ENCODE peak calls at places on chromosomes 6 and 20, in seven cellular contexts. E, H, P, A, S, M and I are unnamed samples.

GRCh38 chr6:46011241-46012085 is 4.2 kb downstream of the CLIC5 start:
- DNase-seq in E (peak), H (no peak), P (no peak), A (no peak), S (peak), M (no peak), I (peak)

GRCh38 chr20:8357703-8358102 is 225.6 kb downstream of the PLCB1 start:
- DNase-seq in E (no peak), H (no peak), P (no peak), A (no peak), S (no peak), M (no peak), I (no peak)

GRCh38 chr6:129183681-129184216 is 300.8 kb downstream of the LAMA2 start:
- DNase-seq in E (no peak), H (no peak), P (no peak), A (no peak), S (no peak), M (no peak), I (no peak)

GRCh38 chr6:51844391-51844735 is 243.1 kb downstream of the PKHD1 start:
- DNase-seq in E (peak), H (no peak), P (no peak), A (no peak), S (peak), M (no peak), I (no peak)

GRCh38 chr20:20003088-20003954 is 13.8 kb upstream of the NAA20 start:
- DNase-seq in E (no peak), H (peak), P (no peak), A (no peak), S (peak), M (peak), I (peak)

GRCh38 chr6:142945446-142946180 is 637 bp upstream of the HIVEP2 start:
- DNase-seq in E (peak), H (peak), P (peak), A (peak), S (peak), M (no peak), I (peak)

GRCh38 chr6:40996591-40997247 is 42.3 kb downstream of the UNC5CL start:
- DNase-seq in E (peak), H (no peak), P (no peak), A (no peak), S (no peak), M (no peak), I (no peak)

GRCh38 chr6:130680118-130680517 is 147.1 kb upstream of the SMLR1 start:
- DNase-seq in E (no peak), H (no peak), P (no peak), A (no peak), S (no peak), M (no peak), I (no peak)

GRCh38 chr20:57435498-57436222 is 44.5 kb downstream of the RBM38 start:
- DNase-seq in E (no peak), H (no peak), P (peak), A (no peak), S (peak), M (peak), I (no peak)

GRCh38 chr20:2093200-2093781 is 8.3 kb upstream of the STK35 start:
- DNase-seq in E (peak), H (no peak), P (no peak), A (no peak), S (peak), M (no peak), I (peak)

GRCh38 chr6:82364087-82365010 is 732 bp downstream of the TPBG start:
- DNase-seq in E (peak), H (peak), P (peak), A (no peak), S (peak), M (peak), I (peak)

GRCh38 chr6:84728602-84729001 is 35.8 kb downstream of the TBX18 start:
- DNase-seq in E (no peak), H (no peak), P (no peak), A (no peak), S (peak), M (no peak), I (no peak)

GRCh38 chr6:84738996-84739865 is 25.2 kb downstream of the TBX18 start:
- DNase-seq in E (no peak), H (no peak), P (no peak), A (no peak), S (no peak), M (no peak), I (no peak)

GRCh38 chr6:84731901-84732300 is 32.5 kb downstream of the TBX18 start:
- DNase-seq in E (no peak), H (no peak), P (no peak), A (no peak), S (no peak), M (no peak), I (no peak)

GRCh38 chr6:84739866-84740208 is 24.6 kb downstream of the TBX18 start:
- DNase-seq in E (no peak), H (no peak), P (no peak), A (no peak), S (no peak), M (no peak), I (no peak)

DNA sequence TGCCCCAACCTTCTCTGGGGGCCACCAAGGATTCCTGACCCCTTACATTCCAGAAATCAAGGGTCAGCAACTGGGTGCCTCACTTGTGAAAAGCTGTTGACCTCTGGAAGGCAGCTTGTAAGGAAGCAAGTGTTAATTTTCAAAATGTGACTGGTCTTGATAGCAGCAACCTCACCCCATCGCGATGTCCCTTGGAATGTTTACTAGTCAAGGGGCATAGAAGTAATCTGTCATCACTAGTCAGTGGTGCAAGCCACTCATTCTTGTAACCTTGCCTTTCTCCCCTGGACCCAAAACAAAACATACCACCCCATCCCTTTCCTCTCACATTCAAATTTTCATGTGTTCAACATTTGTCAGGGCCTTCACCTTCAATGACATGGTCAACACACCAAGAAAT is 30.5 kb downstream of the TBX18 start:
- DNase-seq in E (no peak), H (no peak), P (no peak), A (no peak), S (no peak), M (no peak), I (no peak)
- TF ChIP-seq CTCF in E (no peak), H (no peak), P (no peak), A (no peak), S (no peak), M (no peak), I (no peak)

GRCh38 chr6:116111552-116112528 is 11.2 kb downstream of the NT5DC1 start:
- DNase-seq in E (peak), H (no peak), P (no peak), A (no peak), S (peak), M (no peak), I (no peak)
- TF ChIP-seq CTCF in E (peak), H (no peak), P (peak), A (no peak), S (peak), M (no peak), I (peak)

DNA sequence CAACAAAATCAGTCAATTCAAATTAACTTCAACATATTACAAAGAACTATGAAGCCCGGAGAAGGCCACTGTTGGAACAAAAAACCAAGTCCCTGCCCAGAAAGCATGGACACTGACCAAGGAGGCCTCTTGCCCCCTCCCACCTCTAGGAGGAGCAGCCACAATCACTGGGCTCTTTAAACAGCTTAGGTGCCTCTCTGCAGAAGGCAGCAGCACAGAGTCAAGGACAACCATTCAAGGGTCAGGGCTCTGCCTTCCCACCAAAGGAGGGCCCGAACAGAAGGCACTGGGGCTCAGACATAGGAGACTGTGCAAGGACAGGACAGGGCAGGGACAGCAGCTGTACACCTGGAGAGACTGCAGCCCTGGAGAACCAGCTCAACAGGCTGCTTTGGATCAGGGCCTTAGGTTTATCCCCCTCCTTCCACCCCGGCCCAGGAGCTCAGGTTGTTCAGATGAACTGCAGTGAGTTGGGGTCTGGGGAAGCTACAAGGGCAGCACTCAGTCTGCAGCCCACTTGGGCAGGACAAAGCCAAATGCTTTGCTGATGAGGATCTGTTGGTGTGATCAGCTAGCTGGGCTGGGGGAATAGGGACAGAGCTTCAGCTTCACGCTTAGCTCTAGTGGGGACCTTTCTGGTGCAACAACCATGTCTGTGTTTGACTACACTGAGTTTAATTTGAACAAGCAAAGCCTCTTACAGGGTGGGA is 17.8 kb downstream of the TOMM34 start:
- DNase-seq in E (no peak), H (no peak), P (no peak), A (no peak), S (no peak), M (no peak), I (no peak)
- TF ChIP-seq CTCF in E (no peak), H (no peak), P (no peak), A (no peak), S (no peak), M (no peak), I (no peak)

GRCh38 chr20:6525447-6526303 is 241.8 kb upstream of the BMP2 start:
- DNase-seq in E (no peak), H (no peak), P (no peak), A (no peak), S (no peak), M (no peak), I (no peak)
- TF ChIP-seq CTCF in E (peak), H (no peak), P (no peak), A (no peak), S (no peak), M (no peak), I (no peak)

GRCh38 chr6:145887969-145888368 is 73.4 kb upstream of the FBXO30 start:
- DNase-seq in E (peak), H (no peak), P (no peak), A (no peak), S (peak), M (peak), I (no peak)
- TF ChIP-seq CTCF in E (no peak), H (no peak), P (peak), A (no peak), S (peak), M (peak), I (peak)

DNA sequence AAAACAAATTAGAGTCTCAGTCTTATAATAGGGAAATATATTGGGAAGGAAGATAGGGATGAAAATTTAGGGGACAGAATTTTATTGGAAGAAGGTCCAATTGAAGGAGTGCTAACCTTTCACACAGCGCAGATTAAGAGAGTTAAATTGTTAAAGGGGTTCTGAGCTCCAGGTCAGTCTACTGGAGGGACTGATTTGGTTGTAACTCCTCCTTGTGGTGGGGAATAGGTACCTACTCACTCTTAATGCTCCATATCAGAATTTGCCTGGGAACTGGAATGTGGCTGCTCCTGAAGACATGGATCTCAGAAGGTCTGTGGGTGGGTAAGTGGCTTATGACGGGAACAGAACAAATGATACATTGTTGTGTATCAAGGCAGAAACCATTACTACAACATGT is 143.5 kb downstream of the FLRT3 start:
- DNase-seq in E (no peak), H (no peak), P (no peak), A (no peak), S (no peak), M (no peak), I (no peak)
- TF ChIP-seq CTCF in E (no peak), H (no peak), P (no peak), A (no peak), S (no peak), M (no peak), I (no peak)

GRCh38 chr6:33079575-33079974 is 3.8 kb downstream of the HLA-DPB1 start:
- DNase-seq in E (no peak), H (no peak), P (no peak), A (no peak), S (no peak), M (no peak), I (no peak)

GRCh38 chr6:33085627-33086026 is 9.8 kb downstream of the HLA-DPB1 start:
- DNase-seq in E (no peak), H (no peak), P (no peak), A (no peak), S (no peak), M (no peak), I (no peak)

GRCh38 chr6:33080127-33081089 is 4.6 kb downstream of the HLA-DPB1 start:
- DNase-seq in E (peak), H (peak), P (peak), A (no peak), S (no peak), M (peak), I (peak)

GRCh38 chr6:33081098-33081824 is 5.5 kb downstream of the HLA-DPB1 start:
- DNase-seq in E (no peak), H (no peak), P (no peak), A (no peak), S (no peak), M (no peak), I (no peak)

GRCh38 chr6:33082702-33083101 is 6.9 kb downstream of the HLA-DPB1 start:
- DNase-seq in E (peak), H (peak), P (peak), A (no peak), S (peak), M (no peak), I (peak)
- TF ChIP-seq CTCF in E (no peak), H (peak), P (peak), A (no peak), S (peak), M (no peak), I (peak)